ENCODE peak calls at places on chromosomes 3 and 15, in four cellular contexts. One of them, this sample, is unnamed.

GRCh38 chr3:152307829-152308474 is 39.2 kb downstream of the MBNL1 start:
- DNase-seq in RWPE1: no peak
- DNase-seq in A172: peak; percentile 68
- DNase-seq in NAMALWA: no peak
- DNase-seq in this sample: peak; percentile 34

GRCh38 chr3:97658670-97659285 is 105.8 kb upstream of the ARL6 start:
- DNase-seq in RWPE1: peak; percentile 25
- DNase-seq in NAMALWA: peak; percentile 57
- DNase-seq in A172: peak; percentile 11
- DNase-seq in this sample: peak; percentile 8

GRCh38 chr3:97815149-97815917 is 6.5 kb upstream of the CRYBG3 start:
- DNase-seq in A172: peak; percentile 59
- DNase-seq in RWPE1: no peak
- DNase-seq in NAMALWA: no peak
- DNase-seq in this sample: peak; percentile 32

GRCh38 chr3:53254810-53255359 is 937 bp downstream of the TKT start:
- DNase-seq in NAMALWA: peak; percentile 28
- DNase-seq in A172: peak; percentile 47
- DNase-seq in RWPE1: peak; percentile 69
- DNase-seq in this sample: peak; percentile 77

GRCh38 chr3:127209840-127210653 is 17.1 kb downstream of the PRR23E start:
- DNase-seq in RWPE1: no peak
- DNase-seq in A172: no peak
- DNase-seq in NAMALWA: no peak
- DNase-seq in this sample: no peak

GRCh38 chr15:51576911-51577500 is 45.6 kb downstream of the DMXL2 start:
- DNase-seq in RWPE1: peak; percentile 51
- DNase-seq in A172: no peak
- DNase-seq in NAMALWA: no peak
- DNase-seq in this sample: no peak

GRCh38 chr3:61903074-61903473 is 341.7 kb downstream of the PTPRG start:
- DNase-seq in A172: no peak
- DNase-seq in RWPE1: no peak
- DNase-seq in NAMALWA: no peak
- DNase-seq in this sample: no peak

GRCh38 chr15:70507772-70508351 is 255.5 kb downstream of the UACA start:
- DNase-seq in A172: peak; percentile 41
- DNase-seq in RWPE1: peak; percentile 63
- DNase-seq in NAMALWA: peak; percentile 33
- DNase-seq in this sample: peak; percentile 92

GRCh38 chr3:129025691-129026435 is 24.8 kb downstream of the EFCC1 start:
- DNase-seq in A172: no peak
- DNase-seq in RWPE1: no peak
- DNase-seq in NAMALWA: no peak
- DNase-seq in this sample: no peak

GRCh38 chr15:42679285-42680141 is 57.4 kb downstream of the CDAN1 start:
- DNase-seq in A172: no peak
- DNase-seq in NAMALWA: no peak
- DNase-seq in RWPE1: peak; percentile 91
- DNase-seq in this sample: no peak

GRCh38 chr3:136074546-136074945 is 109.0 kb downstream of the PPP2R3A start:
- DNase-seq in NAMALWA: no peak
- DNase-seq in RWPE1: no peak
- DNase-seq in A172: no peak
- DNase-seq in this sample: no peak

GRCh38 chr3:65110661-65111060 is 422.9 kb upstream of the ADAMTS9 start:
- DNase-seq in RWPE1: no peak
- DNase-seq in NAMALWA: no peak
- DNase-seq in A172: no peak
- DNase-seq in this sample: no peak

GRCh38 chr3:175410251-175410650 is 551.1 kb downstream of the NAALADL2 start:
- DNase-seq in RWPE1: no peak
- DNase-seq in A172: no peak
- DNase-seq in NAMALWA: no peak
- DNase-seq in this sample: no peak

GRCh38 chr3:171306631-171307030 is 153.6 kb downstream of the TNIK start:
- DNase-seq in RWPE1: no peak
- DNase-seq in A172: peak; percentile 87
- DNase-seq in NAMALWA: no peak
- DNase-seq in this sample: no peak

GRCh38 chr3:132641837-132642538 is 17.6 kb downstream of the ACAD11 start:
- DNase-seq in NAMALWA: peak; percentile 76
- DNase-seq in A172: peak; percentile 62
- DNase-seq in RWPE1: peak; percentile 69
- DNase-seq in this sample: no peak

GRCh38 chr3:81218023-81218422 is 543.4 kb downstream of the GBE1 start:
- DNase-seq in A172: no peak
- DNase-seq in RWPE1: no peak
- DNase-seq in NAMALWA: peak; percentile 2
- DNase-seq in this sample: peak; percentile 41

GRCh38 chr3:152229692-152230091 is 39.0 kb upstream of the MBNL1 start:
- DNase-seq in NAMALWA: no peak
- DNase-seq in A172: no peak
- DNase-seq in RWPE1: no peak
- DNase-seq in this sample: no peak

GRCh38 chr3:149473314-149473990 is 1.0 kb upstream of the TM4SF4 start:
- DNase-seq in NAMALWA: no peak
- DNase-seq in A172: peak; percentile 97
- DNase-seq in RWPE1: peak; percentile 74
- DNase-seq in this sample: peak; percentile 93

GRCh38 chr3:39707314-39707909 is 102.0 kb upstream of the MYRIP start:
- DNase-seq in NAMALWA: peak; percentile 53
- DNase-seq in A172: peak; percentile 14
- DNase-seq in RWPE1: peak; percentile 23
- DNase-seq in this sample: peak; percentile 32

GRCh38 chr15:88637436-88637835 is 1.4 kb upstream of the ISG20 start:
- DNase-seq in A172: no peak
- DNase-seq in RWPE1: no peak
- DNase-seq in NAMALWA: no peak
- DNase-seq in this sample: no peak

This sample was measured in Calu3.